ENCODE peak calls at places on chromosome 11, in five cellular contexts. H is spleen, E is HCT116, K is Peyer's patch, L is tibial nerve. S is an unnamed sample.

GRCh38 chr11:67117667-67118058 is 1.4 kb upstream of the KDM2A start:
- DNase-seq in H (peak), E (no peak), K (peak), L (no peak), S (no peak)

GRCh38 chr11:130096823-130097222 is 27.1 kb downstream of the APLP2 start:
- DNase-seq in H (no peak), E (no peak), K (no peak), L (no peak), S (no peak)

GRCh38 chr11:22666700-22667439 is 459 bp downstream of the GAS2 start:
- DNase-seq in H (peak), E (no peak), K (peak), L (no peak), S (peak)

GRCh38 chr11:94924074-94925031 is 49.0 kb downstream of the CWC15 start:
- DNase-seq in H (no peak), E (no peak), K (no peak), L (no peak), S (no peak)

GRCh38 chr11:9231848-9232177 is 33.3 kb downstream of the DENND5A start:
- DNase-seq in H (no peak), E (no peak), K (no peak), L (peak), S (no peak)

GRCh38 chr11:78310500-78310909 is 107.1 kb downstream of the GAB2 start:
- DNase-seq in H (no peak), E (no peak), K (peak), L (peak), S (peak)

GRCh38 chr11:116278076-116278475 is 494.7 kb downstream of the BUD13 start:
- DNase-seq in H (no peak), E (no peak), K (no peak), L (no peak), S (no peak)

GRCh38 chr11:17743026-17743807 is 8.6 kb downstream of the KCNC1 start:
- DNase-seq in H (peak), E (no peak), K (peak), L (no peak), S (no peak)

GRCh38 chr11:12276356-12276755 is 101.0 kb upstream of the PARVA start:
- DNase-seq in H (no peak), E (no peak), K (no peak), L (no peak), S (peak)

GRCh38 chr11:113551645-113552044 is 76.4 kb upstream of the DRD2 start:
- DNase-seq in H (no peak), E (no peak), K (no peak), L (no peak), S (no peak)

GRCh38 chr11:68542617-68543016 is 82.1 kb downstream of the PPP6R3 start:
- DNase-seq in H (no peak), E (no peak), K (no peak), L (no peak), S (no peak)

GRCh38 chr11:94801866-94802460 is 33.8 kb downstream of the AMOTL1 start:
- DNase-seq in H (no peak), E (no peak), K (no peak), L (no peak), S (no peak)

GRCh38 chr11:69060806-69061712 is 12.3 kb downstream of the TPCN2 start:
- DNase-seq in H (no peak), E (no peak), K (no peak), L (no peak), S (no peak)

GRCh38 chr11:14258177-14258935 is 100.6 kb downstream of the RRAS2 start:
- DNase-seq in H (no peak), E (peak), K (no peak), L (no peak), S (no peak)
- TF ChIP-seq POLR2A in H (no peak), E (no peak), K (peak), L (no peak), S (no peak)

DNA sequence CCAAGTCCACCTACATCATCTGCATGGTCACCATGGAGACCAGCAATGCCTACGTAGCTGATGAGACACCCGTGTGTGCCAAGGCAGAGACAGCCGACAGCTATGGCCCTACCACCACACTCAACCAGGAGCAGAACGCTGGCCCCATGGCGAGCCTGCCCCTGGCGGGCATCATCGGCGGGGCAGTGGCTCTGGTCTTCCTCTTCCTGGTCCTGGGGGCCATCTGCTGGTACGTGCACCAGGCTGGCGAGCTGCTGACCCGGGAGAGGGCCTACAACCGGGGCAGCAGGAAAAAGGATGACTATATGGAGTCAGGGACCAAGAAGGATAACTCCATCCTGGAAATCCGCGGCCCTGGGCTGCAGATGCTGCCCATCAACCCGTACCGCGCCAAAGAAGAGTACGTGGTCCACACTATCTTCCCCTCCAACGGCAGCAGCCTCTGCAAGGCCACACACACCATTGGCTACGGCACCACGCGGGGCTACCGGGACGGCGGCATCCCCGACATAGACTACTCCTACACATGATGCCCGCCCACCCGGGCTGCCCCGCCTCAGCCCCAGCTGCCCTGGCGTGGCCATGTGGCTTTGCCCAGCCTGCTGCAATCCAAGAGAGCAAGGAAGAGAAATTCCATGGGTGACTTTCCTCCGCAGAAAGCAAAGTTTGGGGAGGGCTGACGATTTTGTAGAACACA is 48.0 kb downstream of the MACROD1 start:
- DNase-seq in H (no peak), E (no peak), K (no peak), L (no peak), S (no peak)
- TF ChIP-seq CTCF in H (no peak), E (no peak), K (no peak), L (no peak), S (no peak)

GRCh38 chr11:43880640-43881159 is at the start of gene ALKBH3:
- DNase-seq in H (peak), E (peak), K (peak), L (peak), S (peak)
- TF ChIP-seq POLR2A in H (no peak), E (peak), K (peak), L (no peak), S (no peak)

DNA sequence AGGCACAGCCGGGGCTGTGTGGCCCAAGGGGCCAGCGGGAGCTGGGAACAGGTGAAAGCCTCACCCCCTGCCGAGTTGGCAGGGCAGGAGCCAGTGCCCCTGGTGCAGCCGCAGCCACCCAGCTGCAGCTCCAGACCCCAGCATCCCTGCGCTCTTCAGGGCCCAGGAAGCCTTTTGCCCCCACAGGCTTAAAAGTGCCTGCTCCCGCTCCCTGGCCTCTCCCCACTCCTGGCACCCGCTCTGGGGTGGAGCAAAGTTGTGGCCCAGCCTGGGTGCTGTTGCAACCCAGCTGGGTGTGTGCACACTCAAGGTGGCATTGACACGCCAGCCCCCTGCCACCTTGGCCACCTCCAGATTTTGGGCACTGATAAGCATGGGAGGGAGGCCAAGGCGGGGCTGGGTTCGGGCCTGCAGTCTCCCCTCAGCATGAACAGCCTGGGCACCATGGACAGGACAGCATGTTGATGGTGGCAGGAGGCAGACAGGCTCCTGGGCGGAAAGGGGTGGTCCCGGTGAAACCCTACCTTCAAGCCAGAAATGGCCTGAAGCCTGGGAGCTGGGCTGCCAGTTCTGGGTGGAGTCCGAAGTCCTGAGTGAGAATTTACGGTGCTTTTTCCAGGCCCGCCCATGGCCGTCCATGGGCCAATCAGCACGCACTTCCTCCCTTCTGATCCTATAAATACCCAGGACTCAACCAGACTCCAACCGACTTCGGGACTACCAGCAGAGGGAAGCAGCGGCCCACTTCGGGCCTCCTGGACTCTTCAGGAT is 23.5 kb upstream of the RNASEH2C start:
- DNase-seq in H (no peak), E (peak), K (peak), L (no peak), S (peak)
- TF ChIP-seq CTCF in H (no peak), E (peak), K (peak), L (no peak), S (peak)